ENCODE peak calls at places on chromosomes 1 and 21, in ten cellular contexts. I is dorsolateral prefrontal cortex; D is IMR-90; S is AG04450; W is uterus; V is substantia nigra; U is CD8-positive, alpha-beta T cell; J is ascending aorta; Q is heart right ventricle; R is HCT116. M is an unnamed sample.

GRCh38 chr1:244836135-244836521 is 670 bp downstream of the COX20 start:
- DNase-seq in S (no peak), V (peak), R (no peak), J (no peak), Q (no peak), U (no peak), I (no peak), W (no peak), D (peak), M (no peak)

GRCh38 chr1:70685300-70686286 is 274.5 kb downstream of the CTH start:
- DNase-seq in J (peak), Q (no peak), D (peak), R (peak), V (peak), W (peak), I (no peak), U (peak), S (peak), M (peak)

GRCh38 chr21:15687208-15687607 is 42.6 kb upstream of the USP25 start:
- DNase-seq in D (peak), W (no peak), Q (no peak), S (no peak), I (no peak), R (no peak), V (no peak), U (no peak), J (no peak), M (no peak)

GRCh38 chr1:186715887-186716809 is 35.9 kb upstream of the PTGS2 start:
- DNase-seq in V (no peak), D (peak), R (no peak), I (no peak), J (no peak), S (no peak), W (no peak), U (no peak), Q (no peak), M (no peak)

GRCh38 chr1:1776672-1777393 is 1.4 kb downstream of the NADK start:
- DNase-seq in S (no peak), R (no peak), W (no peak), D (no peak), Q (no peak), I (no peak), U (no peak), J (no peak), V (no peak), M (no peak)

GRCh38 chr1:203522237-203522636 is 28.3 kb downstream of the OPTC start:
- DNase-seq in U (no peak), S (no peak), J (no peak), I (no peak), W (no peak), V (no peak), R (no peak), D (no peak), Q (no peak), M (no peak)

GRCh38 chr21:42724226-42724920 is 71.0 kb downstream of the PDE9A start:
- DNase-seq in U (no peak), I (no peak), V (no peak), R (peak), D (peak), W (peak), J (no peak), S (peak), Q (no peak), M (no peak)

GRCh38 chr1:117368116-117369108 is 1.2 kb downstream of the MAN1A2 start:
- DNase-seq in U (no peak), D (peak), J (no peak), S (no peak), R (no peak), I (no peak), Q (no peak), V (no peak), W (no peak), M (no peak)

GRCh38 chr1:91552596-91552995 is 51.9 kb downstream of the CDC7 start:
- DNase-seq in Q (no peak), J (no peak), S (no peak), W (no peak), I (no peak), U (no peak), R (no peak), V (no peak), D (no peak), M (no peak)

GRCh38 chr1:79079770-79080169 is 73.2 kb upstream of the ADGRL4 start:
- DNase-seq in D (peak), W (no peak), Q (no peak), J (no peak), V (no peak), I (no peak), U (no peak), S (peak), R (peak), M (peak)

GRCh38 chr1:246632584-246633168 is 66.4 kb downstream of the CNST start:
- DNase-seq in R (no peak), I (no peak), V (no peak), U (no peak), S (peak), D (peak), J (no peak), Q (no peak), W (no peak), M (no peak)

GRCh38 chr1:59568158-59568935 is 246.4 kb upstream of the HOOK1 start:
- DNase-seq in I (no peak), Q (no peak), D (peak), R (no peak), V (no peak), S (no peak), U (no peak), W (no peak), J (no peak), M (no peak)

GRCh38 chr1:41599912-41600311 is 115.4 kb upstream of the EDN2 start:
- DNase-seq in Q (no peak), V (no peak), S (no peak), R (no peak), U (no peak), W (no peak), I (no peak), J (no peak), D (peak), M (no peak)

GRCh38 chr1:198265073-198265661 is 108.4 kb downstream of the NEK7 start:
- DNase-seq in D (peak), U (no peak), I (no peak), W (no peak), Q (no peak), S (no peak), R (no peak), J (no peak), V (no peak), M (no peak)

GRCh38 chr1:68141801-68142440 is 90.4 kb downstream of the WLS start:
- DNase-seq in D (peak), R (no peak), I (no peak), U (no peak), Q (no peak), S (no peak), V (no peak), J (no peak), W (no peak), M (no peak)

GRCh38 chr1:116717318-116717717 is 36.9 kb upstream of the CD2 start:
- DNase-seq in J (no peak), U (no peak), I (no peak), S (no peak), R (no peak), W (no peak), V (no peak), Q (no peak), D (no peak), M (no peak)

GRCh38 chr1:13749543-13750307 is 49.7 kb downstream of the PRDM2 start:
- DNase-seq in Q (peak), S (no peak), J (peak), W (peak), D (peak), R (no peak), U (peak), I (no peak), V (peak), M (no peak)

GRCh38 chr1:231231511-231231910 is 9.5 kb upstream of the GNPAT start:
- DNase-seq in V (no peak), Q (no peak), J (no peak), W (no peak), S (no peak), R (no peak), D (no peak), U (no peak), I (no peak), M (no peak)

GRCh38 chr1:73144321-73144720 is 862.0 kb upstream of the NEGR1 start:
- DNase-seq in S (no peak), R (no peak), W (no peak), V (no peak), U (no peak), D (no peak), J (no peak), I (no peak), Q (no peak), M (no peak)

GRCh38 chr1:201450721-201451291 is 18.2 kb downstream of the PHLDA3 start:
- DNase-seq in R (no peak), V (peak), I (peak), W (peak), D (peak), U (no peak), J (peak), S (peak), Q (peak), M (no peak)

GRCh38 chr1:244319283-244320132 is 132.2 kb downstream of the ADSS2 start:
- DNase-seq in I (no peak), J (no peak), W (no peak), V (no peak), U (no peak), R (no peak), D (peak), S (peak), Q (no peak), M (peak)

GRCh38 chr1:155092131-155092530 is 13.5 kb downstream of the EFNA3 start:
- DNase-seq in V (no peak), W (no peak), R (no peak), Q (no peak), I (no peak), S (no peak), D (no peak), U (no peak), J (no peak), M (no peak)

GRCh38 chr1:168086438-168086837 is 50.3 kb downstream of the GPR161 start:
- DNase-seq in R (no peak), I (no peak), V (no peak), D (no peak), J (peak), S (no peak), Q (no peak), W (no peak), U (no peak), M (no peak)

GRCh38 chr1:29708818-29709710 is 472.7 kb downstream of the PTPRU start:
- DNase-seq in S (peak), U (no peak), D (peak), Q (no peak), J (no peak), V (no peak), W (no peak), R (no peak), I (no peak), M (peak)

GRCh38 chr1:232201024-232201423 is 428.9 kb downstream of the SIPA1L2 start:
- DNase-seq in U (no peak), V (no peak), D (no peak), W (no peak), Q (no peak), S (no peak), J (no peak), I (no peak), R (no peak), M (no peak)

GRCh38 chr1:105137543-105138444 is 1388.1 kb downstream of the AMY1C start:
- DNase-seq in U (no peak), R (no peak), S (no peak), I (no peak), W (no peak), V (no peak), D (no peak), J (no peak), Q (peak), M (no peak)

GRCh38 chr1:35810096-35810860 is 2.5 kb downstream of the AGO4 start:
- DNase-seq in U (no peak), S (no peak), V (no peak), J (no peak), R (no peak), I (no peak), D (peak), W (no peak), Q (no peak), M (peak)

DNA sequence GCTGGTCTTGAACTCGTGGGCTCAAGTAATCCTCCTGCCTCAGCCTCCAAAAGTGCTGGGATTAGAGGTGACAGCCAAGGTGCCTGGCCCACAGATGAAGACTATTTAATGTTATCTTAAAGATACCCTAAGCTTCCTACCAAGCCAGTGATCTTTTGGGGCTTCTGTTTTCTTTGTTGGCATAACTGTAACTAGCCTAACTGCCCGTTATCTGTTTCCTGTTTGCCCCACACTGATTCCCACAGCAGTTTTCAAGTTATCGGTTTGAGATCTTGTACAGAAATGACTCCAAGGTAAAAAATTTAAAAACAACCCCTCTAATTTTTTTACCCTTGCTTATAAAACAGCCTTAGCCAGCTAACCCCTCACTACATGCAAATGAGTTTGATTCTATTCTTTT is 12.4 kb downstream of the SELL start:
- DNase-seq in Q (no peak), I (no peak), U (no peak), R (no peak), S (no peak), J (no peak), D (no peak), W (no peak), V (no peak), M (no peak)
- H3K27ac ChIP-seq in Q (no peak), I (no peak), U (peak), R (no peak), S (no peak), J (no peak), D (no peak), W (no peak), V (no peak), M (no peak)

GRCh38 chr1:156494309-156494895 is 6.2 kb downstream of the MEF2D start:
- DNase-seq in W (peak), V (no peak), U (no peak), D (no peak), I (no peak), R (no peak), Q (no peak), S (no peak), J (no peak), M (no peak)

GRCh38 chr1:156497743-156498446 is 2.7 kb downstream of the MEF2D start:
- DNase-seq in S (no peak), R (no peak), I (no peak), U (no peak), J (peak), V (peak), D (no peak), W (peak), Q (no peak), M (no peak)

GRCh38 chr1:156495401-156496140 is 5.0 kb downstream of the MEF2D start:
- DNase-seq in I (no peak), J (no peak), W (no peak), D (no peak), U (no peak), Q (peak), S (no peak), R (no peak), V (no peak), M (no peak)

GRCh38 chr1:156497078-156497742 is 3.4 kb downstream of the MEF2D start:
- DNase-seq in J (no peak), R (no peak), I (no peak), Q (no peak), U (no peak), S (no peak), D (no peak), W (peak), V (no peak), M (no peak)

GRCh38 chr1:156496211-156496761 is 4.3 kb downstream of the MEF2D start:
- DNase-seq in W (peak), I (no peak), U (no peak), J (no peak), V (peak), R (no peak), S (no peak), Q (no peak), D (peak), M (no peak)
- H3K27ac ChIP-seq in W (peak), I (peak), U (no peak), J (peak), V (peak), R (no peak), S (peak), Q (peak), D (no peak), M (no peak)

GRCh38 chr1:94646151-94646643 is 104.6 kb upstream of the F3 start:
- DNase-seq in V (no peak), R (no peak), I (no peak), S (no peak), D (peak), W (no peak), Q (no peak), J (no peak), U (no peak), M (peak)
- H3K27ac ChIP-seq in V (no peak), R (peak), I (no peak), S (peak), D (peak), W (no peak), Q (no peak), J (no peak), U (no peak), M (peak)

GRCh38 chr1:181079382-181079781 is 9.1 kb upstream of the IER5 start:
- DNase-seq in J (no peak), Q (no peak), U (no peak), D (peak), W (no peak), I (no peak), V (no peak), R (no peak), S (peak), M (no peak)
- H3K27ac ChIP-seq in J (no peak), Q (no peak), U (no peak), D (no peak), W (no peak), I (no peak), V (no peak), R (no peak), S (peak), M (peak)

GRCh38 chr21:36028127-36029069 is 31.9 kb downstream of the SETD4 start:
- DNase-seq in R (peak), S (peak), I (peak), V (peak), U (peak), J (peak), Q (peak), D (peak), W (peak), M (no peak)
- H3K27ac ChIP-seq in R (no peak), S (no peak), I (no peak), V (no peak), U (no peak), J (no peak), Q (no peak), D (no peak), W (no peak), M (no peak)

GRCh38 chr1:113041569-113042335 is 31.2 kb upstream of the LRIG2 start:
- DNase-seq in D (no peak), R (no peak), U (no peak), J (no peak), Q (no peak), S (no peak), W (no peak), V (no peak), I (no peak), M (no peak)
- H3K27ac ChIP-seq in D (no peak), R (no peak), U (no peak), J (no peak), Q (no peak), S (peak), W (no peak), V (peak), I (peak), M (peak)

GRCh38 chr21:34345091-34345871 is 18.5 kb upstream of the KCNE2 start:
- DNase-seq in V (no peak), Q (no peak), U (no peak), W (no peak), S (no peak), I (no peak), R (no peak), J (no peak), D (peak), M (no peak)
- H3K27ac ChIP-seq in V (no peak), Q (peak), U (no peak), W (peak), S (peak), I (peak), R (no peak), J (peak), D (peak), M (no peak)

DNA sequence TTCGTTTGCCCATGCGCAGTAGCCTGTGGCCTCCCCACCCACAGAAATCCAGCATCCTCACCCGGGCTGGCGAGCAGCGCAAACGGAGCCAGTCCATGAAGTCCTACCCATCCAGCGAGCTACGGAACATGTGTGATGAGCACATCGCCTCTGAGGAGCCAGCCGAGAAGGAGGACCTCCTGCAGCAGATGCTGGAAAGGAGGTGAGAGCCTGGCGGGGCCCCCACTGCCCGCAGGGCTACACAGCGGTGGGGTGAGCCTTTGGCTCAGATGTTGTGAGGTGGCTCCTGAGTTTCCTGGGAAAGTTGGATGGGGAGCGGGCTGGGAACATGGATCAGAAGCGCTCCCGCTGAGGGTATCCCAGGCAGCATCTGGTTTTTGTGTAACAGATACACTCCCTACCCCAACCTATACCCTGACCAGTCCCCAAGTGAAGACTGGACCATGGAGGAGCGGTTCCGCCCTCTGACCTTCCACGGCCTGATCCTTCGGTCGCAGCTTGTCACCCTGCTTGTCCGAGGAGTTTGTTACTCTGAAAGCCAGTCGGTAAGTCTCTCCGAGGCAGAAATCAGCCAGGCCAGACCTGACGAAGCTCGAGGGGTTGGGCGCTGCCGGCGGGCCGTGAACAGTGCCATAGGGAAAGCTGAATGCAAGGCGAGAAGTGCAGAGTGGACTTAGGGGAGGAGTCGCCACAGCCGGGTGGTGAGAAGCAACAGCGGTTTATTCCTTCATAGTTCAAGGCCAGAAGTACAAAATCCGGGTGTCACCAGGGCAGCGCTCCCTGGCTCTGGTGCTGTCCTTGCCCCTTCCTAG is 10.4 kb downstream of the NPPA start:
- DNase-seq in V (no peak), R (no peak), S (no peak), Q (no peak), J (no peak), W (no peak), U (no peak), D (no peak), I (no peak), M (no peak)
- H3K27ac ChIP-seq in V (no peak), R (no peak), S (no peak), Q (no peak), J (no peak), W (no peak), U (no peak), D (no peak), I (no peak), M (no peak)